ENCODE peak calls at places on chromosomes 1 and 21, in five cellular contexts. I, S, B, W and X are unnamed samples.

GRCh38 chr21:34795152-34796141 is 126.7 kb downstream of the CLIC6 start:
- DNase-seq in B (no peak), S (peak), I (peak), W (no peak), X (no peak)

GRCh38 chr1:53558916-53559315 is 99.7 kb downstream of the DMRTB1 start:
- DNase-seq in W (no peak), S (no peak), B (no peak), I (no peak), X (no peak)

GRCh38 chr21:38661296-38662223 is 144.2 kb upstream of the ETS2 start:
- DNase-seq in S (peak), W (peak), I (peak), B (peak), X (no peak)

GRCh38 chr21:35220301-35220700 is 171.2 kb upstream of the RUNX1 start:
- DNase-seq in B (no peak), I (no peak), S (no peak), W (no peak), X (no peak)

GRCh38 chr1:230913496-230913895 is 45.2 kb upstream of the C1orf198 start:
- DNase-seq in B (no peak), W (no peak), S (no peak), I (no peak), X (no peak)

GRCh38 chr1:14909920-14910466 is 243.6 kb upstream of the TMEM51 start:
- DNase-seq in I (no peak), S (no peak), B (no peak), W (no peak), X (no peak)

GRCh38 chr1:235954306-235955283 is 87.9 kb upstream of the LYST start:
- DNase-seq in S (peak), B (peak), W (no peak), I (peak), X (no peak)

GRCh38 chr1:119805746-119806145 is 5.5 kb downstream of the REG4 start:
- DNase-seq in B (no peak), I (no peak), S (no peak), W (no peak), X (no peak)

GRCh38 chr1:203658274-203658673 is 31.6 kb downstream of the ATP2B4 start:
- DNase-seq in S (no peak), W (no peak), I (no peak), B (no peak), X (no peak)

GRCh38 chr21:36052860-36053766 is 7.2 kb downstream of the SETD4 start:
- DNase-seq in B (no peak), I (no peak), W (no peak), S (no peak), X (no peak)

GRCh38 chr1:77900687-77901293 is 12.4 kb downstream of the NEXN start:
- DNase-seq in I (no peak), B (peak), S (peak), W (peak), X (no peak)

GRCh38 chr1:30523055-30524020 is 200.0 kb downstream of the MATN1 start:
- DNase-seq in S (no peak), I (peak), W (no peak), B (no peak), X (no peak)

GRCh38 chr1:80656011-80656627 is 1144.6 kb upstream of the ADGRL2 start:
- DNase-seq in B (peak), S (no peak), I (no peak), W (peak), X (peak)

GRCh38 chr1:19033926-19034680 is 77.6 kb upstream of the IFFO2 start:
- DNase-seq in W (no peak), I (no peak), B (no peak), S (peak), X (no peak)

GRCh38 chr1:159054427-159054826 is 22.1 kb downstream of the AIM2 start:
- DNase-seq in S (no peak), W (no peak), B (no peak), I (no peak), X (no peak)

GRCh38 chr21:16608209-16608830 is 878.5 kb downstream of the USP25 start:
- DNase-seq in W (no peak), I (no peak), B (no peak), S (no peak), X (no peak)

GRCh38 chr1:66085600-66085999 is 292.9 kb downstream of the PDE4B start:
- DNase-seq in I (no peak), S (no peak), W (no peak), B (no peak), X (no peak)

GRCh38 chr1:16158025-16158424 is 2.2 kb upstream of the EPHA2 start:
- DNase-seq in S (no peak), B (no peak), I (no peak), W (no peak), X (no peak)

GRCh38 chr1:43207229-43207853 is 35.2 kb downstream of the CFAP57 start:
- DNase-seq in I (no peak), W (no peak), S (no peak), B (no peak), X (no peak)

GRCh38 chr1:185559684-185560310 is 174.4 kb upstream of the HMCN1 start:
- DNase-seq in S (peak), B (peak), I (no peak), W (peak), X (no peak)

GRCh38 chr1:243748706-243749283 is 101.2 kb downstream of the AKT3 start:
- DNase-seq in S (no peak), I (no peak), B (peak), W (no peak), X (no peak)

GRCh38 chr1:220828211-220828553 is 41.5 kb downstream of the MTARC1 start:
- DNase-seq in W (no peak), S (no peak), B (no peak), I (no peak), X (no peak)

GRCh38 chr1:213761845-213762407 is 225.8 kb upstream of the PROX1 start:
- DNase-seq in I (no peak), S (no peak), B (no peak), W (peak), X (no peak)

GRCh38 chr1:19676438-19676922 is 11.8 kb downstream of the HTR6 start:
- DNase-seq in I (peak), S (peak), B (peak), W (peak), X (peak)

GRCh38 chr1:222307621-222308020 is 240.3 kb downstream of the HHIPL2 start:
- DNase-seq in B (no peak), S (no peak), I (no peak), W (no peak), X (no peak)

GRCh38 chr1:167489581-167490340 is 28.6 kb downstream of the CD247 start:
- DNase-seq in W (no peak), S (no peak), I (no peak), B (no peak), X (no peak)

GRCh38 chr1:241640867-241641542 is 836 bp upstream of the CHML start:
- DNase-seq in B (no peak), S (peak), W (no peak), I (no peak), X (no peak)

GRCh38 chr1:232970508-232970907 is 20.1 kb downstream of the NTPCR start:
- DNase-seq in B (no peak), I (no peak), S (no peak), W (no peak), X (no peak)

GRCh38 chr21:42381347-42381984 is 14.4 kb downstream of the TMPRSS3 start:
- DNase-seq in W (peak), I (no peak), B (no peak), S (peak), X (no peak)

GRCh38 chr1:65412984-65413375 is 7.5 kb upstream of the LEPR start:
- DNase-seq in S (no peak), B (no peak), I (no peak), W (no peak), X (no peak)

GRCh38 chr1:1134300-1134961 is 18.5 kb upstream of the C1orf159 start:
- DNase-seq in W (no peak), B (no peak), I (no peak), S (no peak), X (no peak)

GRCh38 chr21:44522753-44523204 is 17.2 kb downstream of the KRTAP10-1 start:
- DNase-seq in B (no peak), I (no peak), S (no peak), W (no peak), X (no peak)

GRCh38 chr1:212218911-212219310 is 66.3 kb upstream of the PPP2R5A start:
- DNase-seq in B (peak), I (no peak), W (no peak), S (no peak), X (no peak)

GRCh38 chr1:161706116-161706482 is 930 bp upstream of the FCRLA start:
- DNase-seq in I (no peak), S (no peak), W (no peak), B (no peak), X (no peak)

GRCh38 chr1:109197163-109198042 is 16.3 kb upstream of the SARS1 start:
- DNase-seq in S (no peak), I (no peak), W (peak), B (no peak), X (no peak)

GRCh38 chr1:109201123-109201703 is 12.5 kb upstream of the SARS1 start:
- DNase-seq in S (peak), B (peak), W (peak), I (peak), X (no peak)

GRCh38 chr1:109198745-109199144 is 15.0 kb upstream of the SARS1 start:
- DNase-seq in W (no peak), I (no peak), S (no peak), B (no peak), X (no peak)

GRCh38 chr1:109199710-109200109 is 14.0 kb upstream of the SARS1 start:
- DNase-seq in B (no peak), W (no peak), I (no peak), S (no peak), X (no peak)

DNA sequence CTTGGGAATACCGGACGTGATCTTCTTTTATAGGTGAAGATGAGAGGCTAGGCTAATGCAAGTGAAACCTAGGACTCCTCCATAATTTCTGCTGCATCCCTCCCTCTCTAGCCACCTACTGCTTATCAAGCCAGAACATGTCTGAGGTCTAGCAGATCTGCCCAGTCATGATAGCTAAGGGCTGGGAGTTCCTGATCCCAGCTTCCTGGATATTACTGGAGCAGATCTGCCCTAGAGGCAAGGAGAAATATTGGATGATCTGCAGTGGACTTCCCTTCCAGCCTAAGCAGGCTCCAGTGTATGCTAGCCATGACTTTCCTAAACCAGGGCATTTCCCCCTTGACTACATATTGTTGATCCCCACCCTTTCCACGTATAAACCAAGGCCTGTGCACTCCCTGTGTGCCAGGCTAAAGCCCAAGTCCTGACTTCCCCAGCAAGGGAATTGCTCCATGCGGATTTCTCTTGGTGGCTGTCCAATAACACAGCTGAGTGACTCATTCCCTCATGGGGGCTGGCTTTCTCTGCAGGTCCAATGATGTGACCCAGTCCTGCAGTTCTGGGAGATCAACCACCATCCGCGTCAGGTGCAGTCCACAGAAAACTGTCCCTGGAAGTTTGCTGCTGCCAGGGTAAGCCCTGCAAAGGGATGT is 15.5 kb upstream of the SARS1 start:
- DNase-seq in I (no peak), S (no peak), W (no peak), B (no peak), X (no peak)
- TF ChIP-seq CTCF in I (no peak), S (no peak), W (no peak), B (no peak), X (no peak)

GRCh38 chr1:11860586-11860985 is 1.8 kb upstream of the NPPB start:
- DNase-seq in S (no peak), B (no peak), W (no peak), I (no peak), X (no peak)

GRCh38 chr1:11858613-11858967 is at the start of gene NPPB:
- DNase-seq in S (no peak), I (no peak), B (no peak), W (no peak), X (no peak)

GRCh38 chr1:11860083-11860482 is 1.3 kb upstream of the NPPB start:
- DNase-seq in S (no peak), W (no peak), I (no peak), B (no peak), X (no peak)

GRCh38 chr1:11858158-11858557 is 587 bp downstream of the NPPB start:
- DNase-seq in W (no peak), S (no peak), B (no peak), I (no peak), X (no peak)

DNA sequence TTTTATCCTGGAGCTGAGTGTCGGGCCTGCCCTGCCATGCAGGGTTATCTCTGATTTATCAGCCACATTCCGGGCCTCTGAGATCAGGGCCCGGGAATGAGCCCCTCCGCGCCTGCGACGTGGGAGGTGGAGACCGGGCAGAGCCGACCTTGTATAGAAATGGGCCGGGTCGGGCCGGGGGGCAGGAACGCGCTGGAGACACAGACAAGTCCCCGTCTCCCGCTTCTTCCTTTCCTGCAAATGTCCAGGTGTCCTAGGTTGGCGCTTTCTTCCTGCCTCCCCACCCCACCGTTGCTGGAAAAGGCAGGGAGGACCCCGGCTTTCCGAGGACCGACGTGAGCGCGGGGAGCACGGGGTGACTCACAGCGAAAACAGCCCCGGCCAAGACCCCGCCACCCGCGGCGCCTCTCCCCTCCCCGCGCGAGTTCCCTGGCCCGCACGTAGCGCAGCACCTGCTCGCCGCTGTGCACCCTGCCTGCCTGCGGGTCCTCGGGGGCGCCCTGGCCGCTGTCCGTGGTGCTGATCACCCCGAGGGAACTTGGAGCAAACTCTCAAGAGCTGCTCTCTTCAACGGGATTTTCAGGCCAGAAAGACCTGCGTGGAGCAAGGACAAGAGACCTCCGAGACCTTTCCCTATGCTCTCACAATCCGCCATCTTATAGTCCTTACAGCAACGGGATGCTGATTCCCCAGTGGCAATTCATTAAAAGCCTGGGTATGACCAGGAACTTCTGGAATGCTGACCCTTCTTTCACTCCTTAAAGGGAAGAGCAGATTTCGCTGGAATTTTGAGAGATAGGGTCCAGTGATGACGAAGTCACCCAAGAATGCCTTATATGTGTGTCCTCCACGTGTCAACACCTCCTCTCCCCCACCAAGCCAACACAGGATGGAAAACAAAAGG is 475 bp upstream of the NPPB start:
- DNase-seq in B (peak), W (peak), S (peak), I (peak), X (peak)
- TF ChIP-seq CTCF in B (peak), W (no peak), S (no peak), I (peak), X (peak)

DNA sequence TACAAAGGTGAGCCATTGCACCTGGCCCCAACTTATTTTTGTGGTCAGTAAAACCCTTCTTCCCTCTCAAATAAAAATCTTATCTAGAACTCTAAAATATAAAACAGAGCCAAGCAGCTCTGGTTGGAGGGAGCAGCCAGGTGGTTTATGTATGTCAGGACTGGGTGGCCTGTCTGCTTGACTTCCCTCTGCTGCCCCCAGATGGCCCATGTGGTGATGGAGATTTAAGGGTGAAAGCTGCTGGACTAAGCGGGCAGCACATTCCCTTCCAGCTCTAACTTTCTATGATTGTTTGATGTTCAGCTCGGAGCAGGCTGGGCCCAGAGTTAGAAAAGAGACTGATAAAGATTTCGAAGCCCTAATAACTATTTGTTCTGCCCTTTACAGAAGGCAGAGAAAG is 11.9 kb upstream of the PAQR6 start:
- DNase-seq in S (no peak), I (no peak), W (no peak), B (no peak), X (no peak)
- TF ChIP-seq CTCF in S (no peak), I (no peak), W (no peak), B (peak), X (no peak)

GRCh38 chr1:115170972-115171392 is 81.7 kb upstream of the TSPAN2 start:
- DNase-seq in I (no peak), B (no peak), W (no peak), S (no peak), X (no peak)
- TF ChIP-seq CTCF in I (no peak), B (no peak), W (no peak), S (no peak), X (no peak)

GRCh38 chr1:41468082-41468762 is 16.3 kb downstream of the EDN2 start:
- DNase-seq in B (no peak), I (no peak), S (peak), W (no peak), X (no peak)
- TF ChIP-seq CTCF in B (no peak), I (no peak), S (no peak), W (no peak), X (no peak)

GRCh38 chr21:45940091-45940490 is 41.5 kb upstream of the COL6A1 start:
- DNase-seq in B (no peak), S (no peak), I (peak), W (no peak), X (no peak)
- TF ChIP-seq CTCF in B (no peak), S (no peak), I (no peak), W (no peak), X (no peak)

GRCh38 chr1:154938604-154939399 is 2.3 kb upstream of the PMVK start:
- DNase-seq in B (no peak), S (no peak), W (no peak), I (no peak), X (no peak)

GRCh38 chr1:154937988-154938386 is 1.5 kb upstream of the PMVK start:
- DNase-seq in B (no peak), I (no peak), W (no peak), S (no peak), X (no peak)

GRCh38 chr1:154936416-154937050 is at the start of gene PMVK:
- DNase-seq in S (peak), I (peak), B (peak), W (peak), X (peak)

GRCh38 chr1:154935749-154936415 is 637 bp downstream of the PMVK start:
- DNase-seq in S (no peak), B (no peak), I (no peak), W (no peak), X (no peak)

DNA sequence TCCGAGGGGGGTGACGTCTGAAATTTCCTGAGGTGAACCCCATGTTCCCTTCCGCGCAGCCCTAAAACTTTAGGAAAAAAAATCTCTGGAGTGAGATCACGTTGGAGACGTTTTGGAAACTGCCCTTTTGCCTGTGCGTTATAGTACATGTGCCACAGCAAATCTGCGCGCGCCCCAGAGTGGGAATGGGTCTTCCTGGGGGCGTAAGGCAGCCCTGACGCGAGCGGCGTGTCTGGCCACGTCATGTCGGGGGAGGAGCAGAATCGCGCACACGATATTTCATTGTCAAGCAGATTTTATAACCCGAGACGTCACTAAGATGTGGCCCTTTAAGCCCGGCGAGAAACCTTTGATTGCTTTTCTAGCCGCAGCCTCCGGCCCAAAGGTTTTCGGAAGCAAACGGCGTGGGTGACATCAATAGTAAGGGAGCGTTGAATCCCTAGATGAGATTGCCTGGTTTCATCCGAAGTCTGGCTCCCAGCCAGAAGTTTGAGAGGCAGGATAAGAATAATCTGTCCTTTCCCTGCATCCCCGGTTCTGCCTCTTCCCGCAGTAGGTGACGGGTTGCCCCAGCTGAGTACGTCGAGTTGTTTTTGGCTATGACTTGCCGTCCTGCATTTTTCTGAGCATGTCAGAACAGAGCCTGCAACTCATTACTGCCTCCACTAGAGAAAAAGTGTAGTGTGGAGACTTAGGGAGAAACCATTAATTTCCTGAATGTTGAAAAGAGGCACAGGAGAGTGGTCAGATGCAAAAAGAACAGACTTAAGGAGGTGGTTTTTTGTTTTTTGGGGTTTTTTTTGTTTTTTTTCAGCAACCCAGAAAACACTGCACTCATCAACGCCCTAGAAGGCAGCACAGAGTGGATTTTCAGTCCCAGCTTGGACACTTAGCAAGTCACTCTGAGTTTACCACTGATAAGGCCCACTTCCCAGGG is 800 bp upstream of the PMVK start:
- DNase-seq in S (peak), W (peak), B (peak), I (peak), X (peak)
- TF ChIP-seq CTCF in S (peak), W (no peak), B (peak), I (peak), X (no peak)